ENCODE peak calls at places on chromosomes 16 and 17, in ten cellular contexts. J, L, I, D, X, G, M, B, C and T are unnamed samples.

GRCh38 chr16:77449208-77449607 is 14.4 kb upstream of the ADAMTS18 start:
- DNase-seq in X (no peak), M (no peak), D (no peak), I (no peak), L (no peak), C (no peak), B (no peak), G (no peak), J (no peak), T (no peak)

GRCh38 chr17:41801374-41802062 is 10.2 kb downstream of the P3H4 start:
- DNase-seq in B (peak), J (peak), C (peak), X (peak), L (peak), D (peak), M (peak), I (peak), G (peak), T (peak)

GRCh38 chr17:27530791-27531391 is 74.6 kb downstream of the KSR1 start:
- DNase-seq in C (no peak), L (no peak), D (peak), J (no peak), M (no peak), I (no peak), X (no peak), G (peak), B (peak), T (no peak)

GRCh38 chr17:57541472-57542394 is 203.4 kb downstream of the CCDC182 start:
- DNase-seq in G (no peak), D (peak), M (peak), C (no peak), L (peak), X (no peak), J (peak), I (peak), B (no peak), T (no peak)

GRCh38 chr16:3094289-3095027 is 4.6 kb downstream of the ZSCAN10 start:
- DNase-seq in J (no peak), L (peak), C (peak), G (no peak), B (no peak), X (peak), M (no peak), I (no peak), D (no peak), T (no peak)

GRCh38 chr17:81701288-81702071 is 1.7 kb upstream of the MRPL12 start:
- DNase-seq in M (no peak), L (peak), B (no peak), D (peak), G (no peak), J (no peak), I (no peak), X (no peak), C (no peak), T (no peak)

GRCh38 chr17:60506312-60506711 is 19.7 kb downstream of the APPBP2 start:
- DNase-seq in X (no peak), L (peak), G (no peak), B (no peak), J (no peak), C (no peak), I (no peak), M (no peak), D (peak), T (no peak)

GRCh38 chr16:66524601-66525164 is 25.2 kb downstream of the TK2 start:
- DNase-seq in B (no peak), I (no peak), D (no peak), G (no peak), X (peak), M (no peak), L (no peak), C (peak), J (peak), T (no peak)

GRCh38 chr16:70685061-70685937 is 554 bp downstream of the MTSS2 start:
- DNase-seq in J (no peak), D (no peak), L (no peak), X (no peak), I (no peak), C (no peak), G (no peak), B (no peak), M (no peak), T (no peak)

DNA sequence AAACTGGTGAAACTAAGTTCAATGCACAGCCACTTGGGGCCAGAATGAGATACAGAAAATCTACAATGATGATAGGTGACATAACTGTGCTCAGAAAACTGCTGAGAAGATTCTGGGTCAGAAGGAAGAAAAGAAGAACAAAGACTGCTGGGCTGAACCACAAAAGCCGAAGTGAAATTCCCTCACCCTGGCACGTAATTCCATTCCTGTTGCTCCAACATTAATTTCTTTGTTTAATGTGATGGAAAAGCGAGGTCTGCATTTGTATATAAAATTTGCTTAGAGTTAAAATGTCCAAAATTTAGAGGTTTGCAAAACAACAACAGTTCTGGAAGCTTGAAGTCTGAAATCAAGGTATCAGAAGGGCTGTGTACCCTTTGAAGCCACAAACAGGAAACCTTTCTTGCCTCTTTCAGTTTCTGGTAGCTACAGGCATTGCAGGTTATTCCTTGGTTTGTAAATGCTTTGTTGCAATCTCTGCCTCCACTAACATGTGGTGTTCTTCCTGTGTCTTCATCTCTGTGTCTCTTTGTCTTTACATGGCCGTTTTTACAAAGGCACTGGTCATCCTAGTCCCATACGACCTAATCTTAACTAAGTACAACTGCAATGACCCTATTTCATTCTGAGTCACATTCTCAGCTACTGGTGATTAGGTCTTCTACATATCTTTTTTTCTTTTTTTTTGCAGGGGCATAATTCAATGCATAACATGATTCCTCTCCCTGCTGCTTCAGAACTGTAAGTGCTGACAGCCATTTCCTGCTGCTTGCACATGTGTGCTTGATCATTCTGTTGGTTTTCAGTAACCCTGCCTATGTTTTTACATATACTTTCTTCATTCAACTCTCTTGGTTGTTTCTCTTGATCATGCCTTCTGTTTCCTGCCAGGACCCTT is 603.0 kb upstream of the CDH8 start:
- DNase-seq in G (no peak), M (no peak), B (no peak), X (no peak), L (no peak), I (no peak), J (no peak), C (no peak), D (no peak), T (no peak)
- H3K27ac ChIP-seq in G (no peak), M (no peak), B (no peak), X (no peak), L (no peak), I (no peak), J (no peak), C (no peak), D (no peak), T (no peak)

DNA sequence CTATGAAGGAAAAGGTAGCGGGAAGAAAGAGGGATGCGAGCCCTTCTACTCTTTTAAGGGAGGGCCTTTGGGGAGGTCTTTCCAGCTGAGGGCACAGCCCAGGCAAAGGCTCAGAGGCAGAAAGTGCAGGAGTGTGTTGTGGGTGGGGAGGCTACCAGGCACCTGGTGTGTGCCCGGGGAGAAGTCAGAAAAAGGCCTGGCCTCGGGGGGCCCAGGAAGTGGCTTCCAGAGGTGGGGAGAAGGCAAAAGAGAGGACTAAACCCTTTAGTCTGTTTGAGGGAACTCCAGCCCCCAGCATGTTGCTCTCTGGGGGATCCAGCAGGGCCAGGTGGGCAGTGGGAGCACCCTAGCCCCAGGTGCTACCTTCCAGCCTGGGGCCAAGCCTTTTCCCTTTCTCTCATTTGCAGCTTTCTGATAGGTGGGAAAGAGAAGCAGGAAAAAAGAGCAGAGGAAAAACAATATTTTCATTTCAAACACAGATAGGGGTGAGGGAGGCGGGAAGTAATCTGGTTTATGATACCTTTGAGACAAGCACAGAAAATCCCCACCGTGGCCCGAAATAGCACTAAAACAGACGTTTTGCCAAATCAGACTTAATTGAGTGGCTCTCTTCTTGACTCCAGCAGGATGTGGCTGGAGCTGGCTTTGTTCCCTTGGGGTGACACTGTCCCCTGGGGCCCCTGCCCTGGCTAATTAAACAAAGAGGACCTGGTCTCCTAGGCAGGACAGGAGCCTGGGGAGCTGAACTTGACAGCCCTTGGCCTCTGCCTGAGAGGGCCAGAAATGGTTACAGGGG is 10.4 kb downstream of the RAI1 start:
- DNase-seq in X (no peak), B (no peak), C (no peak), G (no peak), J (no peak), I (no peak), D (no peak), M (no peak), L (no peak), T (no peak)
- H3K27ac ChIP-seq in X (peak), B (peak), C (peak), G (peak), J (no peak), I (peak), D (peak), M (peak), L (no peak), T (peak)

DNA sequence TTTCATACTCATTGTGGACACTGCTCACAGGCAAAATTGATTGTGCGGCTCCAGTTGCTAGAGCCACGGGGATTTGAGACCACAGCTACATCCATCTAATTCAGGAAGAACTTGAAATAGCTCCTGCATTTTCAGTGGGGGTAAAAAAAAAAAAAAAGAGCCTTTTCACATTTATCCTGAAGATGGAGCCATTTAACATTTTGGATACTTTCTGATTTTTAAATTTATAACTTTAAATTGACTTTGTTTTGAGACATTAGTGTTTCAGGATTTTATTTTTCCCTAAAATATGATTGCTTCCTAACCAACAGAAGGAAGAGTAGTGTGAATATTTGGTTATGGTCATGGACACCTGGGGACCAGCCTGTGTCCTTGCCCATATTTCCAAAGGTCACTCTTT is 1080.2 kb upstream of the EEF2KMT start:
- DNase-seq in L (no peak), I (no peak), M (no peak), X (no peak), G (no peak), C (no peak), J (no peak), D (no peak), B (no peak), T (no peak)
- H3K27ac ChIP-seq in L (no peak), I (no peak), M (no peak), X (no peak), G (no peak), C (no peak), J (no peak), D (no peak), B (no peak), T (no peak)

GRCh38 chr16:23424292-23424958 is 28.6 kb downstream of the COG7 start:
- DNase-seq in M (no peak), J (no peak), L (peak), B (peak), G (no peak), X (peak), D (no peak), I (peak), C (peak), T (no peak)
- H3K27ac ChIP-seq in M (peak), J (peak), L (peak), B (peak), G (peak), X (peak), D (no peak), I (peak), C (peak), T (no peak)

DNA sequence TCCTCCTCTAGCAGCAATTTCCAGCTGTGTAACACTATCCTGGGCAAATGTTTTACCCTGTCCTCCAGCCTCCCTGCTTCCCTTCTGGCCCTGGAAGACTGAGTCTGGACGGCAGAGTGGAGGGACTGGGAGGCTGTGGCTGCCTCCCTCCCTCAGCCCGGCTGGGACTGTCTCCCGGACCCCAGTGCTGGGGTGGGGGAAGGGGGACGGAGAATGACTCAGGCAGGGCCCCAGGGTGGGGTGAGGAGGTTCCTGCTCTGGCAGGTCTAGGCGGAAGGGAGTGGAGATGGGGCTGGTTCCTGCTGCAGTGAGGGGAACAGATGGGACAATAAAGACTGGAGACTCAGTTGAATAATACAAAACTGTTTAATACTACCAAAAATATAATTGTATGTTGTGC is 2.1 kb downstream of the SOX15 start:
- DNase-seq in B (no peak), J (no peak), G (no peak), C (no peak), X (no peak), L (peak), I (no peak), D (no peak), M (peak), T (no peak)
- H3K27ac ChIP-seq in B (no peak), J (no peak), G (no peak), C (peak), X (no peak), L (peak), I (no peak), D (no peak), M (peak), T (no peak)

GRCh38 chr16:89122322-89122831 is 28.7 kb downstream of the ACSF3 start:
- DNase-seq in G (no peak), C (peak), L (peak), M (no peak), B (peak), D (no peak), J (no peak), X (peak), I (no peak), T (no peak)
- H3K27ac ChIP-seq in G (no peak), C (peak), L (no peak), M (no peak), B (no peak), D (no peak), J (no peak), X (peak), I (no peak), T (no peak)

DNA sequence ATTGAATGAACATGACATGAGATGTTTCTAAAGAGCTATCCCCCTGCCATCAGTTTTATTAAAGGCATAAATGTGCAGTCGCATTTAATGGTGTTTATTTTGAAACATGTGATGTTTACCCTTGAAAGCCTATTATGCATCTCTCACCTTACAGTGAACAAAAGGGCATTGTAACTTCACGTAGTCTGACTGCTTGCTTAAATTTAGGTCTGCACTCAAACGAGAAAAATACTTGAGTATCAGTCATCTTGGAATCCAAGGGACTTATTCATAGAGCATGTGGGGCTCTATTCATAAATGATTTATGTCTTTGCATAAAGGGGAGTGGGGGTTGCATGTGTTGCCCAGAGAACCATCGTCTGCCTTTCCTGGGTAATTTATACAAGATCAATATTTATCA is 44.2 kb downstream of the PCTP start:
- DNase-seq in B (no peak), C (no peak), D (no peak), M (no peak), I (no peak), J (no peak), X (no peak), L (no peak), G (no peak), T (no peak)
- H3K27ac ChIP-seq in B (no peak), C (no peak), D (peak), M (no peak), I (no peak), J (no peak), X (no peak), L (no peak), G (no peak), T (no peak)